ENCODE peak calls at places on chromosomes 13 and 19, in five cellular contexts. F, Y, D, L and E are unnamed samples. For H3K4me1, the result is how much of the 10 kb centered on the place peaks cover.

GRCh38 chr13:45511310-45512147 is 46.8 kb downstream of the COG3 start:
- DNase-seq in F (no peak), Y (peak), D (peak), L (no peak), E (peak)

GRCh38 chr13:28493740-28494536 is 990 bp downstream of the FLT1 start:
- DNase-seq in L (no peak), Y (no peak), D (no peak), F (peak), E (no peak)

GRCh38 chr19:35143231-35143715 is at the start of gene FXYD7:
- DNase-seq in F (no peak), Y (no peak), D (no peak), L (no peak), E (no peak)

GRCh38 chr19:35860436-35860817 is 3.7 kb downstream of the KIRREL2 start:
- DNase-seq in L (no peak), D (no peak), Y (no peak), F (no peak), E (no peak)

GRCh38 chr13:100434010-100434763 is 154.4 kb downstream of the GGACT start:
- DNase-seq in L (no peak), D (peak), Y (no peak), F (no peak), E (peak)

GRCh38 chr19:10189631-10190425 is 4.9 kb downstream of the DNMT1 start:
- DNase-seq in L (no peak), F (no peak), Y (no peak), D (no peak), E (no peak)

GRCh38 chr13:113932060-113932459 is 41.8 kb downstream of the C13orf46 start:
- DNase-seq in Y (no peak), L (no peak), F (no peak), D (no peak), E (no peak)

GRCh38 chr13:37448072-37448471 is 150.5 kb downstream of the POSTN start:
- DNase-seq in F (no peak), Y (no peak), L (no peak), D (no peak), E (no peak)

GRCh38 chr13:100508391-100508790 is 80.2 kb downstream of the GGACT start:
- DNase-seq in D (no peak), Y (no peak), L (no peak), F (no peak), E (no peak)

GRCh38 chr13:79987761-79988160 is 353.2 kb downstream of the SPRY2 start:
- DNase-seq in Y (no peak), D (no peak), L (no peak), F (no peak), E (peak)

DNA sequence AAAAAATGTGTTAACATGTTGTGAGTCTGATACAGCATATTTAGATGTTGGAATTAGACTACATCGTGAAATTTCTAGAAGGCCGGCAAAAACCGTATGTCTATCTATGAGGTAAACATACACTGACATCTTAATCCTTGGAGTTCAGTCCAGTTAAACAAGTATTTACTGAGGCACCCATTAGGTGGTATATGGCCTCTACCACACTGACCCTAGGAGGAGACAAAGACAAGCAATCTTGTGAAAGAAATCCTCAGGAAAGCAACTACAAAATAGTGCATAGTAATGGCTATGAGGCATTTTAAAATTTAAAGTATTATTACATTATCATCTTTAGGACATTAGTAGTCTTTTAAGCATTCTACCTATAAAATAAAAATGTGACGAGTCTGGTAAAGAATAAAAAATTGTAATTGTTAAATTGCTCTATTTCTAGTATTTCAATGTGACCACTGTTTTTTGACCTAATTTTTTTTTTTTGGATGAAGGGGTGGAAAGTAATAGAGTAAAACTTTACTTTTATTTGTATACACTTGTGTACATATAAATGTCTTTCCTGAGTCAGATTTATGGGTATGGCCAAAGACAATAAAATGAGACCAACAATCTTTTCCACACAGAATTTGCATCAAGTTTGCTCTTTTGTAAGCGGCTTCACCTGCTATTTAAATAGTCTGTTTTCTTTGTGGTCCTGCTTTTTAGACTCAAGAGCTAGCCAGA is 50.5 kb downstream of the KATNAL1 start:
- DNase-seq in Y (no peak), F (no peak), D (no peak), L (no peak), E (no peak)
- TF ChIP-seq CTCF in Y (no peak), F (no peak), D (no peak), L (no peak), E (peak)

GRCh38 chr13:39526499-39526898 is 76.5 kb downstream of the LHFPL6 start:
- DNase-seq in L (no peak), F (no peak), D (no peak), Y (no peak), E (no peak)

GRCh38 chr13:39527301-39527700 is 75.7 kb downstream of the LHFPL6 start:
- DNase-seq in D (no peak), F (no peak), Y (no peak), L (no peak), E (no peak)

GRCh38 chr13:39524795-39525194 is 78.2 kb downstream of the LHFPL6 start:
- DNase-seq in L (no peak), Y (no peak), F (no peak), D (no peak), E (no peak)

GRCh38 chr13:39530996-39531395 is 72.0 kb downstream of the LHFPL6 start:
- DNase-seq in D (no peak), L (no peak), Y (no peak), F (no peak), E (no peak)

DNA sequence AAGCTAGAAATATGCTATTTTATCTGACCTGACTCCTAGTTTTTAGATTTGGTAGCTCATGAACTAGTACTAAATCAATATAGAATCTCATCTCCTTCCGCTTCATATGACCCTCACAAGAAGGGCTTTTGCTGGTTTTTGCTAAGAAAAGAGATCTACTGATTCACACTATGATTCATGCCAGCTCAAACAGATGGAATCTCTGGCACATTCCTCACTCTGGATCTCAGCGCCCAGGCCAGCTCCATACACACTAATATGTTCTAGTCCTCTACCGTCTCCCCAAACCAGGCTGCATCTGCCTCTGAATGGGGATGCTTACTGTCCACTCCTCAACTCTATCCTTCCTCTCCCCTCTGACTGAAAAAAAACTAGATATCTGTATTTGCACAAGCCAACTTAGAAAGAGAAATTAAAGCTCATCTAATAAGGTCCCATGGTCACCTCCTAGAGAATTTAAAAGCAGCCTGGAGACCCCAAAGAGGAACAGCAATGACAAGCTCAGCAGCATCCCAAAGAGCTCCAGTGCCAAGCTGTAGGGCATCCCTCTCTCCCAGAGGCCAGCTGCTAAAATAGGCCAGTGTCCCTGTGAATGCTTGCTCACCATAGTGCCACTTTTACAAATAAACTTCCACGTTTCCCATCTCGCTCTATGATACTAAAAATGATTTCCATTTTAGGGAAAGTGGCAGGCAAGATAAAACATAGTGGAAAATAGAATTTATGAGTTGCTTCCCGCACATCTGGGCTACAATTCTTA is 74.9 kb downstream of the LHFPL6 start:
- DNase-seq in F (no peak), D (peak), Y (no peak), L (no peak), E (peak)
- H3K4me1 ChIP-seq in F (under half), D (under half), Y (under half), L (half or more), E (under half)

GRCh38 chr13:48497669-48498068 is 35.2 kb downstream of the RCBTB2 start:
- DNase-seq in Y (no peak), D (no peak), F (no peak), L (no peak), E (no peak)
- TF ChIP-seq CTCF in Y (no peak), D (no peak), F (no peak), L (no peak), E (no peak)

GRCh38 chr13:59447031-59447430 is 716.7 kb downstream of the DIAPH3 start:
- DNase-seq in L (no peak), Y (no peak), D (no peak), F (no peak), E (no peak)
- H3K4me1 ChIP-seq in L (under half), Y (under half), D (under half), F (under half), E (under half)

GRCh38 chr19:2927032-2927430 is 17.7 kb downstream of the ZNF77 start:
- DNase-seq in D (no peak), Y (no peak), L (no peak), F (no peak), E (no peak)

GRCh38 chr19:2923510-2923909 is 21.3 kb downstream of the ZNF77 start:
- DNase-seq in L (no peak), D (peak), F (no peak), Y (no peak), E (peak)

GRCh38 chr19:2926341-2927031 is 18.3 kb downstream of the ZNF77 start:
- DNase-seq in F (no peak), Y (no peak), L (no peak), D (no peak), E (no peak)

GRCh38 chr19:2917275-2918184 is 16.8 kb downstream of the ZNF57 start:
- DNase-seq in L (no peak), Y (no peak), D (no peak), F (no peak), E (no peak)

GRCh38 chr19:2922987-2923386 is 21.8 kb downstream of the ZNF77 start:
- DNase-seq in F (no peak), Y (peak), D (no peak), L (no peak), E (peak)
- TF ChIP-seq CTCF in F (no peak), Y (peak), D (no peak), L (no peak), E (peak)

DNA sequence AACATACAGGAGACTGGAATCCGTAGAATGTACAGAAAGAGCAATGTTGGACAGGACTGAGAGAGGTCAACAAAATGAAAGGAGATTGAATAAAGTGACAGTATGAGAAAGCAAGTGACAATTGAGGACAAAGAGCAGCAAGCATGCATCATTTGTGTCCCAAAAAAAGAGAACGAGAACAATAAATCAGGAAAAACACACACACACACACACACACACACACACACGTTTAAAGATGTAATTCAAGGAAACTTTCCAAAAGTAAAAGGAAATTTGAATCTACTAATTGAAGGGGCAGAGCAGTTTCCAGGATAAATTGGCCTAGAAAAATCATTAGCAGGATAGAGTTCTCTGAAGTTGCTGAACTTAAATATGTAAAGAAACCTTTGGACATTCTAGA is 16.9 kb downstream of the DPY19L3 start:
- DNase-seq in F (no peak), D (no peak), L (no peak), Y (no peak), E (no peak)
- H3K4me1 ChIP-seq in F (under half), D (under half), L (under half), Y (under half), E (under half)

GRCh38 chr19:4375620-4376228 is 24.6 kb downstream of the SH3GL1 start:
- DNase-seq in L (no peak), Y (no peak), D (peak), F (no peak), E (peak)
- TF ChIP-seq CTCF in L (no peak), Y (no peak), D (peak), F (peak), E (peak)

GRCh38 chr19:51407631-51408131 is 9.8 kb downstream of the SIGLEC10 start:
- DNase-seq in Y (no peak), D (no peak), L (no peak), F (no peak), E (no peak)
- H3K4me1 ChIP-seq in Y (under half), D (under half), L (under half), F (under half), E (under half)

DNA sequence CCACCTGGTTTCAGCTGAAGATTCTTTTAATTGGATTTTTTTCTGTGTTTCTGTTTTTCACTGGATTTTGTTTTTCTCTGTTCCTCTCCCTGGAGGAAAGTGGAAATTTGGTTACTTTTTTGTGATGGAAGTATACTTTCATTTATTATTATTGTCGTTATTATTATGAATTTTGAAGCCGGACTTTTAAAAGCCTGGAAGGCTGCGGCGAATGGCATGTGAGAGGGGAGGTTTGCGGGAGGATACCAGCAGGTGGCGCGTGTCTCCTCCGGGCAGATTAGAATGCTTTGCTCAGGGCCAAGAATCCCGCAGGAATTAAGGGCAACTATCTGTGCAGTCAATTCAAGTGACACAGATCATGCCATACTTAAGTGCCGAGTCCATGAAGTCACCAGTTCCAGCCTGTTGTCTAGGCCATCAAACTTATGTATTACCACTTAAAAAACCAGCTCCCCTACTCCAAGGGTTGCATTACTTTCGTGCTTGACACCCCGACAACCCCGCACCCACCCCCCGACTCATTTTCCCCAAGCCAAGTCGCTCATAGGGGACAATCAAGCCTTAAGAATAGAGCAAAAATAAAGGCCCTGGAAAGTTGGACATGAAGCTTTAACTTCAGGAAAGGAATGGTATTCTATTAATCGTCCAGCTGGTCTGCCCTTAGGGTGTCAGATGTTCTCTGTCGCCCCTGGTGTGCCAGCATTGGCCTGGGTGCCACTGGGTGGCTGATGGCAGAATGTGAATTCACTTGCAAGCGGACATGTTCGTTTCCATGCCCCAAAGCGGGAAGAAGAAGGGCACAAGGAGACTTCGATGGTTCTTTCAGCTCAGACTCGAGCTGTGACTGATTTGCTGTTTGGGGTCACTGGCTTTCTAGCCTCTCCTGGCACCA is 1.3 kb upstream of the LRCH1 start:
- DNase-seq in F (peak), L (peak), D (peak), Y (peak), E (no peak)
- TF ChIP-seq CTCF in F (peak), L (peak), D (peak), Y (peak), E (peak)